ENCODE peak calls at places on chromosomes 5 and 9, in five cellular contexts. L is HCEC 1CT, S is LoVo, Y is C1 segment of cervical spinal cord, G is astrocyte. N is an unnamed sample.

GRCh38 chr5:124839371-124839998 is 93.0 kb upstream of the ZNF608 start:
- DNase-seq in L (no peak), G (peak; percentile 31), S (no peak), Y (no peak), N (no peak)

GRCh38 chr5:5752844-5753243 is 330.4 kb downstream of the ICE1 start:
- DNase-seq in Y (no peak), G (no peak), S (no peak), L (no peak), N (no peak)

GRCh38 chr5:980001-980588 is 28.5 kb upstream of the NKD2 start:
- DNase-seq in S (no peak), G (peak; percentile 57), L (no peak), Y (peak; percentile 12), N (peak; percentile 57)

GRCh38 chr5:94268226-94268625 is 350.2 kb downstream of the KIAA0825 start:
- DNase-seq in L (no peak), Y (no peak), S (no peak), G (no peak), N (no peak)

GRCh38 chr5:23105021-23105420 is 251.9 kb upstream of the CDH12 start:
- DNase-seq in L (no peak), S (no peak), G (no peak), Y (no peak), N (no peak)

GRCh38 chr5:154421868-154422267 is 23.9 kb upstream of the SAP30L start:
- DNase-seq in S (no peak), G (no peak), L (peak; percentile 35), Y (no peak), N (peak; percentile 37)

GRCh38 chr5:112738180-112738560 is 485 bp downstream of the APC start:
- DNase-seq in G (no peak), Y (peak; percentile 84), S (no peak), L (no peak), N (peak; percentile 6)

GRCh38 chr5:16916262-16916878 is 19.7 kb downstream of the MYO10 start:
- DNase-seq in Y (no peak), L (peak; percentile 96), G (peak; percentile 98), S (peak; percentile 68), N (peak; percentile 87)

GRCh38 chr9:128587453-128587852 is 35.1 kb downstream of the SPTAN1 start:
- DNase-seq in L (no peak), Y (no peak), S (no peak), G (no peak), N (no peak)

GRCh38 chr9:68619056-68619455 is 78.4 kb upstream of the TMEM252 start:
- DNase-seq in Y (no peak), S (no peak), G (no peak), L (no peak), N (no peak)

GRCh38 chr9:91560301-91560700 is 136.7 kb upstream of the NFIL3 start:
- DNase-seq in L (no peak), Y (no peak), S (no peak), G (peak; percentile 89), N (peak; percentile 29)

GRCh38 chr9:84140535-84141101 is 160.0 kb downstream of the RMI1 start:
- DNase-seq in G (peak; percentile 8), Y (no peak), L (no peak), S (no peak), N (no peak)

GRCh38 chr5:72191404-72191803 is 84.1 kb downstream of the MAP1B start:
- DNase-seq in S (no peak), Y (no peak), L (no peak), G (no peak), N (no peak)